ENCODE peak calls at places on chromosomes 4 and X, in six cellular contexts. S, I, C, E, Y and P are unnamed samples.
A peak's percentile ranks its signal among the peaks of the same experiment; 100 is the strongest.

GRCh38 chr4:123777297-123777859 is 380.8 kb downstream of the SPRY1 start:
- DNase-seq in S (no peak), I (no peak), C (peak; percentile 17), E (no peak), Y (no peak), P (no peak)

GRCh38 chr4:141130947-141131545 is 2.2 kb downstream of the RNF150 start:
- DNase-seq in S (no peak), I (no peak), C (no peak), E (no peak), Y (no peak), P (no peak)

GRCh38 chr4:165199722-165200121 is 7.6 kb upstream of the KLHL2 start:
- DNase-seq in S (no peak), I (no peak), C (peak; percentile 68), E (no peak), Y (no peak), P (no peak)

GRCh38 chr4:104420766-104421165 is 73.9 kb downstream of the CXXC4 start:
- DNase-seq in S (no peak), I (peak; percentile 11), C (peak; percentile 52), E (no peak), Y (no peak), P (no peak)

GRCh38 chrX:118189628-118190027 is 73.0 kb upstream of the KLHL13 start:
- DNase-seq in S (no peak), I (no peak), C (no peak), E (no peak), Y (peak; percentile 87), P (no peak)

GRCh38 chr4:37244583-37245390 is at the start of gene NWD2:
- DNase-seq in S (no peak), I (no peak), C (peak; percentile 4), E (no peak), Y (peak; percentile 43), P (no peak)

GRCh38 chr4:8157496-8157895 is 1.1 kb downstream of the ABLIM2 start:
- DNase-seq in S (no peak), I (no peak), C (no peak), E (no peak), Y (peak; percentile 88), P (no peak)

GRCh38 chr4:15331930-15332329 is 95.9 kb upstream of the C1QTNF7 start:
- DNase-seq in S (no peak), I (no peak), C (no peak), E (no peak), Y (no peak), P (no peak)

GRCh38 chr4:140296335-140296753 is 77.1 kb upstream of the SCOC start:
- DNase-seq in S (peak; percentile 1), I (peak; percentile 71), C (peak; percentile 78), E (no peak), Y (peak; percentile 60), P (no peak)

GRCh38 chr4:125572601-125573000 is 257.8 kb downstream of the FAT4 start:
- DNase-seq in S (no peak), I (no peak), C (no peak), E (no peak), Y (no peak), P (no peak)

GRCh38 chr4:19034089-19034488 is 1012.5 kb upstream of the LCORL start:
- DNase-seq in S (no peak), I (no peak), C (no peak), E (no peak), Y (no peak), P (no peak)

GRCh38 chr4:187565416-187565815 is 430.2 kb upstream of the ZFP42 start:
- DNase-seq in S (no peak), I (no peak), C (no peak), E (no peak), Y (no peak), P (no peak)

GRCh38 chr4:99404595-99405287 is 30.4 kb downstream of the ADH7 start:
- DNase-seq in S (peak; percentile 37), I (peak; percentile 94), C (peak; percentile 93), E (peak; percentile 64), Y (no peak), P (no peak)

GRCh38 chr4:76251448-76252270 is at the start of gene FAM47E:
- DNase-seq in S (no peak), I (no peak), C (peak; percentile 46), E (peak; percentile 47), Y (peak; percentile 83), P (no peak)

GRCh38 chr4:13535708-13536361 is 8.5 kb downstream of the NKX3-2 start:
- DNase-seq in S (no peak), I (no peak), C (no peak), E (no peak), Y (no peak), P (no peak)

GRCh38 chr4:100841911-100842310 is 324.1 kb upstream of the EMCN start:
- DNase-seq in S (no peak), I (no peak), C (peak; percentile 31), E (no peak), Y (no peak), P (no peak)

GRCh38 chr4:147192679-147193078 is 247.0 kb upstream of the TTC29 start:
- DNase-seq in S (no peak), I (no peak), C (no peak), E (no peak), Y (no peak), P (no peak)

GRCh38 chr4:187491421-187491820 is 504.1 kb upstream of the ZFP42 start:
- DNase-seq in S (no peak), I (no peak), C (no peak), E (no peak), Y (no peak), P (no peak)

GRCh38 chr4:44326716-44327115 is 121.9 kb downstream of the KCTD8 start:
- DNase-seq in S (no peak), I (no peak), C (no peak), E (no peak), Y (no peak), P (no peak)

GRCh38 chr4:177484613-177485021 is 42.4 kb upstream of the AGA start:
- DNase-seq in S (no peak), I (peak; percentile 90), C (peak; percentile 87), E (no peak), Y (no peak), P (no peak)

GRCh38 chr4:2930135-2930805 is 32.9 kb downstream of the NOP14 start:
- DNase-seq in S (no peak), I (no peak), C (no peak), E (no peak), Y (no peak), P (no peak)

GRCh38 chr4:94504545-94504944 is 52.8 kb downstream of the PDLIM5 start:
- DNase-seq in S (no peak), I (no peak), C (peak; percentile 47), E (no peak), Y (no peak), P (no peak)

GRCh38 chrX:67718926-67719325 is 175.1 kb downstream of the AR start:
- DNase-seq in S (peak; percentile 65), I (no peak), C (no peak), E (no peak), Y (no peak), P (no peak)

GRCh38 chr4:3261411-3262207 is 12.7 kb downstream of the MSANTD1 start:
- DNase-seq in S (no peak), I (no peak), C (no peak), E (peak; percentile 34), Y (no peak), P (no peak)

GRCh38 chr4:123528501-123529277 is 132.1 kb downstream of the SPRY1 start:
- DNase-seq in S (peak; percentile 4), I (no peak), C (no peak), E (no peak), Y (no peak), P (no peak)

GRCh38 chr4:173319696-173320095 is 14.5 kb downstream of the HMGB2 start:
- DNase-seq in S (peak; percentile 78), I (peak; percentile 26), C (no peak), E (no peak), Y (no peak), P (no peak)

GRCh38 chr4:20318011-20318898 is 66.5 kb downstream of the SLIT2 start:
- DNase-seq in S (no peak), I (no peak), C (peak; percentile 36), E (no peak), Y (peak; percentile 52), P (no peak)

GRCh38 chr4:174134361-174134760 is 149.1 kb downstream of the FBXO8 start:
- DNase-seq in S (no peak), I (no peak), C (no peak), E (no peak), Y (no peak), P (no peak)

GRCh38 chr4:87498446-87498900 is 30.7 kb downstream of the SPARCL1 start:
- DNase-seq in S (no peak), I (peak; percentile 80), C (peak; percentile 50), E (no peak), Y (no peak), P (no peak)

GRCh38 chrX:41472231-41472815 is 25.2 kb downstream of the NYX start:
- DNase-seq in S (no peak), I (no peak), C (no peak), E (no peak), Y (no peak), P (no peak)

GRCh38 chrX:27446423-27446822 is 16.7 kb downstream of the PPP4R3C start:
- DNase-seq in S (peak; percentile 71), I (no peak), C (no peak), E (no peak), Y (no peak), P (no peak)